ENCODE peak calls at places on chromosome 19, in six cellular contexts. One of them, this sample, is unnamed.

GRCh38 chr19:4199699-4200293 is 17.3 kb downstream of the ANKRD24 start:
- DNase-seq in psoas muscle: no peak
- DNase-seq in aorta: no peak
- DNase-seq in K562: peak
- DNase-seq in H7: peak
- DNase-seq in GM12892: no peak
- DNase-seq in this sample: no peak

GRCh38 chr19:12834976-12835757 is 788 bp upstream of the RTBDN start:
- DNase-seq in aorta: no peak
- DNase-seq in H7: peak
- DNase-seq in K562: peak
- DNase-seq in GM12892: no peak
- DNase-seq in psoas muscle: peak
- DNase-seq in this sample: no peak

GRCh38 chr19:35585844-35586243 is at the start of gene PMIS2:
- DNase-seq in GM12892: no peak
- DNase-seq in psoas muscle: no peak
- DNase-seq in K562: peak
- DNase-seq in H7: peak
- DNase-seq in aorta: no peak
- DNase-seq in this sample: no peak

GRCh38 chr19:57348136-57348535 is 2.9 kb upstream of the ZNF304 start:
- DNase-seq in K562: no peak
- DNase-seq in H7: no peak
- DNase-seq in GM12892: no peak
- DNase-seq in aorta: no peak
- DNase-seq in psoas muscle: no peak
- DNase-seq in this sample: no peak

GRCh38 chr19:18657590-18658365 is 20.9 kb downstream of the KLHL26 start:
- DNase-seq in K562: peak
- DNase-seq in GM12892: no peak
- DNase-seq in H7: peak
- DNase-seq in psoas muscle: peak
- DNase-seq in aorta: peak
- DNase-seq in this sample: no peak

GRCh38 chr19:40253611-40254092 is 27.2 kb upstream of the CCNP start:
- DNase-seq in aorta: no peak
- DNase-seq in GM12892: no peak
- DNase-seq in K562: no peak
- DNase-seq in H7: no peak
- DNase-seq in psoas muscle: no peak
- DNase-seq in this sample: no peak

GRCh38 chr19:16301999-16302694 is 22.5 kb upstream of the KLF2 start:
- DNase-seq in aorta: peak
- DNase-seq in psoas muscle: peak
- DNase-seq in K562: no peak
- DNase-seq in GM12892: no peak
- DNase-seq in H7: peak
- DNase-seq in this sample: no peak

GRCh38 chr19:2266183-2266993 is 10.2 kb upstream of the JSRP1 start:
- DNase-seq in H7: no peak
- DNase-seq in psoas muscle: peak
- DNase-seq in K562: peak
- DNase-seq in GM12892: no peak
- DNase-seq in aorta: peak
- DNase-seq in this sample: peak

GRCh38 chr19:9877775-9878510 is 42.8 kb downstream of the PIN1 start:
- DNase-seq in GM12892: no peak
- DNase-seq in K562: no peak
- DNase-seq in aorta: no peak
- DNase-seq in psoas muscle: no peak
- DNase-seq in H7: no peak
- DNase-seq in this sample: no peak

GRCh38 chr19:41434450-41434849 is 5.3 kb downstream of the DMAC2 start:
- DNase-seq in psoas muscle: no peak
- DNase-seq in GM12892: no peak
- DNase-seq in H7: no peak
- DNase-seq in K562: no peak
- DNase-seq in aorta: peak
- DNase-seq in this sample: no peak

GRCh38 chr19:8654591-8655339 is 24.3 kb downstream of the NFILZ start:
- DNase-seq in H7: peak
- DNase-seq in psoas muscle: peak
- DNase-seq in K562: peak
- DNase-seq in GM12892: peak
- DNase-seq in aorta: peak
- DNase-seq in this sample: peak

GRCh38 chr19:45161715-45162463 is 1.1 kb upstream of the NKPD1 start:
- DNase-seq in H7: peak
- DNase-seq in GM12892: no peak
- DNase-seq in aorta: no peak
- DNase-seq in K562: peak
- DNase-seq in psoas muscle: peak
- DNase-seq in this sample: no peak

GRCh38 chr19:56103027-56103614 is 18.0 kb downstream of the ZNF787 start:
- DNase-seq in psoas muscle: no peak
- DNase-seq in aorta: no peak
- DNase-seq in H7: no peak
- DNase-seq in K562: no peak
- DNase-seq in GM12892: no peak
- DNase-seq in this sample: no peak

GRCh38 chr19:2952953-2953481 is 8.2 kb upstream of the ZNF77 start:
- DNase-seq in H7: no peak
- DNase-seq in aorta: no peak
- DNase-seq in psoas muscle: no peak
- DNase-seq in GM12892: no peak
- DNase-seq in K562: no peak
- DNase-seq in this sample: peak

GRCh38 chr19:32104465-32105235 is 240.8 kb upstream of the ZNF507 start:
- DNase-seq in K562: no peak
- DNase-seq in aorta: no peak
- DNase-seq in psoas muscle: no peak
- DNase-seq in GM12892: no peak
- DNase-seq in H7: no peak
- DNase-seq in this sample: peak

GRCh38 chr19:12946092-12946845 is 607 bp downstream of the RAD23A start:
- DNase-seq in H7: peak
- DNase-seq in GM12892: peak
- DNase-seq in aorta: peak
- DNase-seq in psoas muscle: peak
- DNase-seq in K562: peak
- DNase-seq in this sample: peak

GRCh38 chr19:55586976-55587668 is 6.5 kb upstream of the ZNF579 start:
- DNase-seq in K562: peak
- DNase-seq in aorta: peak
- DNase-seq in H7: peak
- DNase-seq in GM12892: peak
- DNase-seq in psoas muscle: peak
- DNase-seq in this sample: peak

GRCh38 chr19:54104998-54105715 is 2.5 kb downstream of the NDUFA3 start:
- DNase-seq in psoas muscle: no peak
- DNase-seq in K562: no peak
- DNase-seq in aorta: peak
- DNase-seq in GM12892: no peak
- DNase-seq in H7: no peak
- DNase-seq in this sample: no peak

GRCh38 chr19:2015611-2015950 is at the start of gene BTBD2:
- DNase-seq in K562: no peak
- DNase-seq in psoas muscle: peak
- DNase-seq in H7: no peak
- DNase-seq in GM12892: no peak
- DNase-seq in aorta: no peak
- DNase-seq in this sample: peak

GRCh38 chr19:18494267-18494607 is 27.6 kb downstream of the ELL start:
- DNase-seq in GM12892: no peak
- DNase-seq in K562: no peak
- DNase-seq in psoas muscle: no peak
- DNase-seq in aorta: no peak
- DNase-seq in H7: no peak
- DNase-seq in this sample: no peak

GRCh38 chr19:35216026-35216832 is 12.3 kb downstream of the FAM187B start:
- DNase-seq in aorta: no peak
- DNase-seq in K562: no peak
- DNase-seq in GM12892: no peak
- DNase-seq in psoas muscle: no peak
- DNase-seq in H7: no peak
- DNase-seq in this sample: no peak

GRCh38 chr19:4584670-4585460 is 25.4 kb upstream of the SEMA6B start:
- DNase-seq in aorta: no peak
- DNase-seq in psoas muscle: no peak
- DNase-seq in K562: peak
- DNase-seq in H7: peak
- DNase-seq in GM12892: peak
- DNase-seq in this sample: no peak

GRCh38 chr19:3506384-3507340 is 551 bp downstream of the FZR1 start:
- DNase-seq in H7: peak
- DNase-seq in aorta: peak
- DNase-seq in K562: peak
- DNase-seq in GM12892: no peak
- DNase-seq in psoas muscle: peak
- DNase-seq in this sample: peak

GRCh38 chr19:17687857-17688784 is at the start of gene UNC13A:
- DNase-seq in psoas muscle: peak
- DNase-seq in aorta: peak
- DNase-seq in GM12892: peak
- DNase-seq in H7: peak
- DNase-seq in K562: peak
- DNase-seq in this sample: no peak

GRCh38 chr19:39407644-39408391 is 1.2 kb downstream of the ZFP36 start:
- DNase-seq in aorta: peak
- DNase-seq in GM12892: no peak
- DNase-seq in psoas muscle: peak
- DNase-seq in K562: no peak
- DNase-seq in H7: peak
- DNase-seq in this sample: peak

GRCh38 chr19:2195361-2195760 is 31.6 kb downstream of the DOT1L start:
- DNase-seq in H7: no peak
- DNase-seq in GM12892: no peak
- DNase-seq in K562: no peak
- DNase-seq in psoas muscle: no peak
- DNase-seq in aorta: no peak
- DNase-seq in this sample: no peak

GRCh38 chr19:54115071-54116063 is at the start of the genes PRPF31 and TFPT:
- DNase-seq in GM12892: peak
- DNase-seq in H7: peak
- DNase-seq in psoas muscle: peak
- DNase-seq in K562: peak
- DNase-seq in aorta: peak
- DNase-seq in this sample: peak

GRCh38 chr19:2608602-2608922 is 93.9 kb downstream of the GNG7 start:
- DNase-seq in H7: no peak
- DNase-seq in GM12892: no peak
- DNase-seq in K562: no peak
- DNase-seq in aorta: no peak
- DNase-seq in psoas muscle: no peak
- DNase-seq in this sample: no peak

GRCh38 chr19:47274891-47275865 is 493 bp downstream of the INAFM1 start:
- DNase-seq in GM12892: peak
- DNase-seq in aorta: peak
- DNase-seq in K562: no peak
- DNase-seq in psoas muscle: no peak
- DNase-seq in H7: peak
- DNase-seq in this sample: no peak